ENCODE peak calls at places on chromosomes 3 and 15, in ten cellular contexts. X, C, I, O, A, N, U, J, G and H are unnamed samples. For H3K27me3, the result is how much of the 10 kb centered on the place peaks cover.

GRCh38 chr15:50415752-50416404 is 8.3 kb upstream of the USP8 start:
- DNase-seq in U (peak), X (peak), I (no peak), G (peak), A (no peak), C (no peak), N (no peak), O (no peak), J (no peak), H (no peak)

GRCh38 chr3:170222647-170223541 is 670 bp downstream of the PRKCI start:
- DNase-seq in G (peak), N (no peak), X (no peak), A (no peak), O (peak), C (peak), I (no peak), U (peak), J (no peak), H (peak)

GRCh38 chr3:47005212-47006144 is 26.0 kb downstream of the NBEAL2 start:
- DNase-seq in U (no peak), O (no peak), N (peak), G (no peak), C (no peak), I (peak), A (no peak), J (no peak), X (no peak), H (no peak)

GRCh38 chr15:70474367-70474681 is 289.0 kb downstream of the UACA start:
- DNase-seq in J (no peak), O (no peak), U (no peak), A (no peak), N (no peak), G (no peak), C (peak), I (no peak), X (no peak), H (no peak)

GRCh38 chr15:91522609-91523332 is 330.7 kb upstream of the SLCO3A1 start:
- DNase-seq in U (no peak), X (peak), A (no peak), I (no peak), N (no peak), C (no peak), J (no peak), G (no peak), O (no peak), H (no peak)

GRCh38 chr15:25067725-25068309 is 113.0 kb downstream of the SNRPN start:
- DNase-seq in I (no peak), C (no peak), N (no peak), A (no peak), X (no peak), G (no peak), O (no peak), J (no peak), U (no peak), H (no peak)

GRCh38 chr3:31213869-31214486 is 318.7 kb upstream of the STT3B start:
- DNase-seq in U (no peak), X (no peak), I (no peak), O (no peak), J (no peak), C (no peak), A (no peak), G (no peak), N (no peak), H (no peak)

GRCh38 chr3:10919636-10920035 is 72.9 kb upstream of the SLC6A1 start:
- DNase-seq in J (no peak), I (no peak), O (no peak), X (no peak), A (peak), N (no peak), U (no peak), C (no peak), G (no peak), H (no peak)

GRCh38 chr3:64238971-64239667 is 13.9 kb upstream of the PRICKLE2 start:
- DNase-seq in X (peak), A (peak), I (peak), U (peak), N (no peak), O (peak), G (peak), J (peak), C (peak), H (peak)

GRCh38 chr15:39266882-39267281 is 314.0 kb upstream of the THBS1 start:
- DNase-seq in N (no peak), G (no peak), I (no peak), O (no peak), U (no peak), A (no peak), X (no peak), C (no peak), J (no peak), H (no peak)

GRCh38 chr3:45120615-45121158 is 25.5 kb downstream of the CDCP1 start:
- DNase-seq in O (no peak), X (no peak), U (no peak), J (no peak), N (no peak), I (no peak), C (no peak), A (no peak), G (no peak), H (no peak)

GRCh38 chr15:74826372-74826819 is at the start of gene CPLX3:
- DNase-seq in N (no peak), O (no peak), G (peak), C (no peak), A (no peak), J (no peak), U (no peak), X (no peak), I (peak), H (no peak)

GRCh38 chr3:186487037-186487436 is 57.1 kb downstream of the CRYGS start:
- DNase-seq in I (no peak), G (no peak), N (no peak), J (no peak), O (no peak), C (no peak), A (no peak), X (no peak), U (no peak), H (no peak)

DNA sequence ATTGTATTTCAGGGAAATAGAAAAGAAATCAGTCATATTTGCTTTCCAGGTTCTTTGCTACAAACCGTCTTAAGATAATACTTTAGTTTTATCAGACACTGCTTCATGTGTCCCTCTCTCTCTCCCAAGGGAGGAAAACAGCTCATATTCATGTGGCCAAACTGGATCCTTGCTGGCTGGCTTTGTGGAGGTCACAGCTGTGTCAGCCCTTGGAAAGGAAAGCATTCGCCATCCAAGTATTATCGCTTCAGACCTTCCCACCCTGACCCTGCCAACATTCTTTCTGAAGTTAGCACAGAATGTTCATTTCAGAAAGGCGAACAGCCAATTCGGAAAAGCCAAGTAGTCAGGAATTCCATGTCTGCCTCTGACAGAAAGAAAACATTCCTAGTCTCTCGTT is 213.7 kb downstream of the FEZF2 start:
- DNase-seq in O (peak), I (peak), U (peak), C (peak), J (no peak), N (no peak), A (peak), G (no peak), X (no peak), H (peak)
- H3K27ac ChIP-seq in O (peak), I (peak), U (peak), C (peak), J (no peak), N (no peak), A (no peak), G (no peak), X (no peak), H (peak)

DNA sequence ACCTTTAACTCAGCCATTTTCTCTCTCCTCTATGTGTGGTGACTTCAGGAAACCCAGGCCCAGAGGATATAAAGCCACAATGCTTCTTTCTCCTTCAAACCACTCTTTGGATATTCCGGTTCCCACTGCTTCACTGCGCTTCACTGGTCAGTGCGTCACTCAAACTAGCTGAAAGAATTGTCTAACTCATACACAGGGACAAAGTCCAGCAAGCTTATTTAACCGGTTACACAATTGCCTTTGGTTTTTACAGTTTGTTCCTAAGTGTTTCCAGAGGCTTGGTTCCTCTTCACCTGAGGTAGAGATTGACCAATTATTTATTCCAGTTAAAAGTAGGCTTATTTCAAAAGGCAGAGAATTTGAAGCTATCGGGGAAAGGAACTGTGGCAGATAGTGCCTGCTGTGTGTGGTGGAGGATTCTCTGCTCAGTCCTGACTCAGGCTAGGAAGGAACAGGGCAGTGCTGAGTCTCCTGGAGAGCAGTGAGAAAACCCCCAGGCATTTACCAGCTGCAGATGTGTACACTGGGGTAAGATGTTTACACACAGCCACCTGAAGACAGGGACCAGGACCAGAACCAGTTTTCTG is at the start of gene HGD:
- DNase-seq in U (no peak), G (peak), O (no peak), X (no peak), J (no peak), N (no peak), I (no peak), A (peak), C (no peak), H (no peak)
- H3K27me3 ChIP-seq in U (under half), G (under half), O (under half), X (under half), J (under half), N (under half), I (under half), A (under half), C (under half), H (under half)

GRCh38 chr3:66572938-66573710 is 72.3 kb upstream of the LRIG1 start:
- DNase-seq in A (no peak), O (no peak), U (no peak), J (no peak), I (no peak), X (no peak), N (no peak), C (no peak), G (peak), H (no peak)

GRCh38 chr3:66577804-66578203 is 77.0 kb upstream of the LRIG1 start:
- DNase-seq in X (no peak), G (no peak), J (no peak), O (no peak), N (no peak), C (no peak), U (no peak), I (no peak), A (no peak), H (no peak)

GRCh38 chr3:66574091-66574490 is 73.3 kb upstream of the LRIG1 start:
- DNase-seq in G (no peak), U (no peak), J (no peak), X (no peak), A (no peak), O (no peak), C (no peak), I (no peak), N (no peak), H (no peak)

GRCh38 chr3:66567066-66567465 is 66.2 kb upstream of the LRIG1 start:
- DNase-seq in X (peak), N (no peak), U (peak), G (peak), A (no peak), C (no peak), I (no peak), O (no peak), J (no peak), H (no peak)

DNA sequence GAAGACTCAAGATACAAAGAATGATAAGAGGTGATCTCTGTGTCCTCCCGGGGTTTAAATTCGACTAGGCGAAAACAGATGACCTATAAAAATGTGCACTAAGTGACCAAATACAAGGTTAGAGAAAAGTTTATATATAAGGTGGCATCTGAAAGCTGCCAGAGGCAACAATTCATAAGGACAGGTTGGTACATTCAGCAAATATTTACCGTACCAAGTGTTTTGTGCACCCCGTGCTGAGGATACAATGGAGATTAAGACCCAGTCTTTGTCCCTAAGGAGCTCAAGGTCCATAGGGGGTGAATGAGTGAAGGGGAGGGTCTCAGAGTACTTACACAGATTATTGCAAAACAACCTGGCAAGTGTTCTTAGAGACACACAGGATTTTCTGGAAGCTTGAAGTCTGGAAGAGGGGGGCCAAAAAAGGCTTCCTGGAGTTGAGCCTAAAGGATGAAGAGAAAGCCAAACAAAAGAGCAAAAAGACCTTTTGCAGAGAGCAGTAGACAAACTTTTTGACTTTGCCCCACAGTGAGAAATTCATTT is 71.3 kb upstream of the LRIG1 start:
- DNase-seq in C (no peak), X (no peak), A (no peak), N (no peak), I (no peak), O (no peak), J (no peak), U (no peak), G (no peak), H (no peak)
- H3K27ac ChIP-seq in C (no peak), X (no peak), A (no peak), N (no peak), I (no peak), O (no peak), J (no peak), U (no peak), G (no peak), H (no peak)

DNA sequence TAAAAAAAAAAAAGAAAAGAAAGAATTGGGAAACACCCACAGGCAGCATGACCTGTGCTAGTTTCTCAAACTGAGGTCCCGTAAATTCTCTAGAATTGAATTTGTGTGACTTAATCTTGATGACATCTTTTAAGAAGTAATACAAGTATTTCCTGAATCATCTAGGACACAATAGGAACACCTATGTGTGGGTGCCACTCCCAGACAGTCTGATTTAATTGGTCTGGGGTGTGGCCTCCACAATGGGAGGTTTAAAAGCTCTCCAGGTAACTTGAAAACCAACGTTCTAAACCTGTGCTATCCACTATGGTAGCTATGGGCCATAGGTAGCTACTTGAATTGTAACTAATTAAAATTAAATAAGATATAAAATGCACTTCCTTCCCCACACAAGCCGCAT is 28.1 kb downstream of the CFAP92 start:
- DNase-seq in U (no peak), A (no peak), I (no peak), C (no peak), G (no peak), N (no peak), X (no peak), O (no peak), J (peak), H (no peak)
- H3K27me3 ChIP-seq in U (under half), A (under half), I (under half), C (under half), G (under half), N (under half), X (under half), O (under half), J (under half), H (under half)

DNA sequence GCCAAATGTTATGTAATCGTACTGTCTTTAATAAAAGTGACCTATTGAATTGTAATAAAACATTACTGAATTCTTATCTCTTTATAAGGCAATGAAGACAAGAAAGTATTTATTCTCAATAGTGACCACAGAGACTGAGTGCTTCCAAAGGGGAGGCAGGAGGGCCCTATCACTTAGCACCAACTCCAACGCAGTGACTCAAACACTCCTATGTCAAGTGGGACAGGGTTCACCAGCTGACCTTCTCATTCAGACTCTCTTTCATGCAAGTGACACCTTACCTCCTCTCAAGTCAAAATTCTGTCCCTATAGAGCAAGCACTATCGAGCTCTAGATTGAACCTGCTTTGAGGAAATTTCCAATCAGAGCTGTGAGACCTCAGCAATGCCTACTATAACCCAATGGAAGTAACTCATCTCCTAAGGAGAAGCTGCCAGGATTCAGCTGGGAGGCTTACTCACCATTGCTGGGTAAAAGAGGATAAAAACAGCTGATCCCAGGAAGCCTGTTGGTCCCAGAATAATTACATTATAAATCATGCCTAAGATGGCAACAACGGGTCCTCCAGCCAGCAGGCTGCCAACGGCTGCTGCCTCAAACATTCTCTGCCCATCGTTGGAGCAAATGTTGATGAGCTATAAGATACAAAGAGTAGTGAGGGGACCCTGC is 35.6 kb downstream of the ABCC5 start:
- DNase-seq in G (no peak), U (no peak), O (peak), I (no peak), N (no peak), J (no peak), A (no peak), X (no peak), C (no peak), H (no peak)
- H3K27ac ChIP-seq in G (no peak), U (no peak), O (peak), I (no peak), N (no peak), J (no peak), A (no peak), X (no peak), C (no peak), H (no peak)

GRCh38 chr15:33040501-33040900 is 154.0 kb downstream of the FMN1 start:
- DNase-seq in J (no peak), O (no peak), A (no peak), C (no peak), G (no peak), N (no peak), U (peak), I (no peak), X (no peak), H (no peak)
- H3K27me3 ChIP-seq in J (under half), O (under half), A (under half), C (under half), G (under half), N (under half), U (under half), I (under half), X (under half), H (under half)

GRCh38 chr3:157172746-157173145 is 12.8 kb upstream of the CCNL1 start:
- DNase-seq in G (no peak), A (no peak), J (no peak), I (no peak), O (no peak), N (no peak), U (no peak), C (no peak), X (no peak), H (no peak)
- H3K27ac ChIP-seq in G (no peak), A (no peak), J (no peak), I (no peak), O (no peak), N (no peak), U (no peak), C (no peak), X (no peak), H (no peak)

GRCh38 chr3:185276415-185276814 is 22.6 kb upstream of the EHHADH start:
- DNase-seq in A (no peak), U (no peak), I (no peak), N (no peak), G (no peak), J (no peak), C (no peak), O (no peak), X (no peak), H (no peak)
- H3K27me3 ChIP-seq in A (under half), U (under half), I (under half), N (under half), G (under half), J (under half), C (under half), O (under half), X (under half), H (under half)

DNA sequence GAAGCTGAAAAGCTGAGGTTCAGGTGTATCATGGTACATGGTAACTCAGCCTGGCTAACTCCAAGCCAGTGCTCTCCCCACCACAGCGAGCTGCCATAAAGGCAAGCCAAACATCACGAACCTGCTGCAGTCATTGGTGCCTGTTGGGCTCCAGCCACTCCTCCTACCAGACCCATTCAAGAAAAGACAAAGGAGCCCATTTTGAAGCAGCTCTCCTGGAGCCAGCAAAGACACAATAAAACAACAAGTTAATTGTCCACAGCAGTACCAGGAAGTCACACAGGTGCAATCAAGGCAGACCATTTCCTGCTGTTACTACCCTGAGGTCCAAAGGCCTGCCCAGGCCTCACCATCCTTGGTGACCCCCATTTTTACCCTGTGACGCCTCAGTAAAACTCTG is 77.6 kb downstream of the DAPK2 start:
- DNase-seq in X (no peak), J (no peak), G (no peak), N (peak), I (no peak), O (no peak), A (no peak), C (no peak), U (no peak), H (no peak)
- H3K27ac ChIP-seq in X (no peak), J (no peak), G (peak), N (no peak), I (peak), O (peak), A (no peak), C (no peak), U (no peak), H (peak)